ENCODE peak calls at places on chromosomes 3 and 15, in eight cellular contexts. One of them, this sample, is unnamed.

GRCh38 chr3:100103558-100104441 is 10.5 kb downstream of the FILIP1L start:
- DNase-seq in fibroblast of pulmonary artery: peak; percentile 26
- DNase-seq in AG09309: no peak
- DNase-seq in neural crest cell: no peak
- DNase-seq in effector memory CD8-positive, alpha-beta T cell: no peak
- DNase-seq in stimulated activated CD8-positive, alpha-beta memory T cell treated with anti-CD3 and anti-CD28 coated beads, Interleukin-7, amount 100 ng/mL, for 1 hour: no peak
- DNase-seq in AG08395: peak; percentile 40
- DNase-seq in NCI-H187 treated with DMSO at 0.1 percent for 48 hours: no peak
- DNase-seq in this sample: no peak

GRCh38 chr3:17195192-17195611 is 310.4 kb downstream of the PLCL2 start:
- DNase-seq in fibroblast of pulmonary artery: peak; percentile 53
- DNase-seq in effector memory CD8-positive, alpha-beta T cell: no peak
- DNase-seq in neural crest cell: no peak
- DNase-seq in NCI-H187 treated with DMSO at 0.1 percent for 48 hours: no peak
- DNase-seq in AG08395: peak; percentile 13
- DNase-seq in AG09309: peak; percentile 42
- DNase-seq in stimulated activated CD8-positive, alpha-beta memory T cell treated with anti-CD3 and anti-CD28 coated beads, Interleukin-7, amount 100 ng/mL, for 1 hour: no peak
- DNase-seq in this sample: no peak

GRCh38 chr3:136194409-136195257 is 1.5 kb downstream of the MSL2 start:
- DNase-seq in AG09309: no peak
- DNase-seq in effector memory CD8-positive, alpha-beta T cell: peak; percentile 72
- DNase-seq in NCI-H187 treated with DMSO at 0.1 percent for 48 hours: no peak
- DNase-seq in fibroblast of pulmonary artery: no peak
- DNase-seq in AG08395: no peak
- DNase-seq in stimulated activated CD8-positive, alpha-beta memory T cell treated with anti-CD3 and anti-CD28 coated beads, Interleukin-7, amount 100 ng/mL, for 1 hour: peak; percentile 39
- DNase-seq in neural crest cell: peak; percentile 12
- DNase-seq in this sample: no peak

GRCh38 chr3:101381809-101382208 is 61.4 kb upstream of the IMPG2 start:
- DNase-seq in stimulated activated CD8-positive, alpha-beta memory T cell treated with anti-CD3 and anti-CD28 coated beads, Interleukin-7, amount 100 ng/mL, for 1 hour: no peak
- DNase-seq in NCI-H187 treated with DMSO at 0.1 percent for 48 hours: no peak
- DNase-seq in fibroblast of pulmonary artery: peak; percentile 58
- DNase-seq in AG09309: peak; percentile 1
- DNase-seq in AG08395: peak; percentile 30
- DNase-seq in effector memory CD8-positive, alpha-beta T cell: no peak
- DNase-seq in neural crest cell: no peak
- DNase-seq in this sample: peak; percentile 55

GRCh38 chr3:122515856-122516255 is 1.1 kb upstream of the KPNA1 start:
- DNase-seq in stimulated activated CD8-positive, alpha-beta memory T cell treated with anti-CD3 and anti-CD28 coated beads, Interleukin-7, amount 100 ng/mL, for 1 hour: no peak
- DNase-seq in AG08395: no peak
- DNase-seq in effector memory CD8-positive, alpha-beta T cell: no peak
- DNase-seq in neural crest cell: no peak
- DNase-seq in AG09309: no peak
- DNase-seq in fibroblast of pulmonary artery: no peak
- DNase-seq in NCI-H187 treated with DMSO at 0.1 percent for 48 hours: no peak
- DNase-seq in this sample: no peak

GRCh38 chr3:150447631-150448465 is 39.8 kb downstream of the TSC22D2 start:
- DNase-seq in NCI-H187 treated with DMSO at 0.1 percent for 48 hours: no peak
- DNase-seq in stimulated activated CD8-positive, alpha-beta memory T cell treated with anti-CD3 and anti-CD28 coated beads, Interleukin-7, amount 100 ng/mL, for 1 hour: no peak
- DNase-seq in effector memory CD8-positive, alpha-beta T cell: no peak
- DNase-seq in AG09309: no peak
- DNase-seq in AG08395: no peak
- DNase-seq in fibroblast of pulmonary artery: no peak
- DNase-seq in neural crest cell: no peak
- DNase-seq in this sample: no peak

GRCh38 chr3:8980756-8981257 is 17.5 kb upstream of the RAD18 start:
- DNase-seq in NCI-H187 treated with DMSO at 0.1 percent for 48 hours: no peak
- DNase-seq in AG08395: no peak
- DNase-seq in AG09309: no peak
- DNase-seq in effector memory CD8-positive, alpha-beta T cell: no peak
- DNase-seq in neural crest cell: no peak
- DNase-seq in stimulated activated CD8-positive, alpha-beta memory T cell treated with anti-CD3 and anti-CD28 coated beads, Interleukin-7, amount 100 ng/mL, for 1 hour: no peak
- DNase-seq in fibroblast of pulmonary artery: no peak
- DNase-seq in this sample: no peak

GRCh38 chr15:80474751-80475295 is 70.6 kb downstream of the ARNT2 start:
- DNase-seq in effector memory CD8-positive, alpha-beta T cell: no peak
- DNase-seq in fibroblast of pulmonary artery: no peak
- DNase-seq in NCI-H187 treated with DMSO at 0.1 percent for 48 hours: peak; percentile 10
- DNase-seq in AG09309: no peak
- DNase-seq in AG08395: no peak
- DNase-seq in stimulated activated CD8-positive, alpha-beta memory T cell treated with anti-CD3 and anti-CD28 coated beads, Interleukin-7, amount 100 ng/mL, for 1 hour: no peak
- DNase-seq in neural crest cell: no peak
- DNase-seq in this sample: no peak

GRCh38 chr3:39447637-39448483 is 19.6 kb upstream of the MOBP start:
- DNase-seq in stimulated activated CD8-positive, alpha-beta memory T cell treated with anti-CD3 and anti-CD28 coated beads, Interleukin-7, amount 100 ng/mL, for 1 hour: peak; percentile 40
- DNase-seq in fibroblast of pulmonary artery: peak; percentile 90
- DNase-seq in neural crest cell: peak; percentile 67
- DNase-seq in AG08395: peak; percentile 88
- DNase-seq in AG09309: peak; percentile 58
- DNase-seq in NCI-H187 treated with DMSO at 0.1 percent for 48 hours: no peak
- DNase-seq in effector memory CD8-positive, alpha-beta T cell: peak; percentile 60
- DNase-seq in this sample: no peak

GRCh38 chr15:65323071-65323511 is 18.6 kb downstream of the RNU5B-1 start:
- DNase-seq in neural crest cell: no peak
- DNase-seq in effector memory CD8-positive, alpha-beta T cell: no peak
- DNase-seq in AG08395: peak; percentile 30
- DNase-seq in stimulated activated CD8-positive, alpha-beta memory T cell treated with anti-CD3 and anti-CD28 coated beads, Interleukin-7, amount 100 ng/mL, for 1 hour: no peak
- DNase-seq in NCI-H187 treated with DMSO at 0.1 percent for 48 hours: no peak
- DNase-seq in fibroblast of pulmonary artery: peak; percentile 59
- DNase-seq in AG09309: no peak
- DNase-seq in this sample: no peak

GRCh38 chr3:108208831-108209230 is 13.4 kb downstream of the IFT57 start:
- DNase-seq in neural crest cell: no peak
- DNase-seq in AG08395: no peak
- DNase-seq in effector memory CD8-positive, alpha-beta T cell: no peak
- DNase-seq in stimulated activated CD8-positive, alpha-beta memory T cell treated with anti-CD3 and anti-CD28 coated beads, Interleukin-7, amount 100 ng/mL, for 1 hour: no peak
- DNase-seq in fibroblast of pulmonary artery: no peak
- DNase-seq in AG09309: no peak
- DNase-seq in NCI-H187 treated with DMSO at 0.1 percent for 48 hours: no peak
- DNase-seq in this sample: no peak

GRCh38 chr3:33128706-33129105 is 14.9 kb downstream of the CRTAP start:
- DNase-seq in stimulated activated CD8-positive, alpha-beta memory T cell treated with anti-CD3 and anti-CD28 coated beads, Interleukin-7, amount 100 ng/mL, for 1 hour: no peak
- DNase-seq in effector memory CD8-positive, alpha-beta T cell: no peak
- DNase-seq in NCI-H187 treated with DMSO at 0.1 percent for 48 hours: no peak
- DNase-seq in AG09309: no peak
- DNase-seq in fibroblast of pulmonary artery: no peak
- DNase-seq in AG08395: peak; percentile 51
- DNase-seq in neural crest cell: no peak
- DNase-seq in this sample: no peak

GRCh38 chr15:81835731-81836130 is 210.1 kb downstream of the MEX3B start:
- DNase-seq in NCI-H187 treated with DMSO at 0.1 percent for 48 hours: no peak
- DNase-seq in AG08395: no peak
- DNase-seq in stimulated activated CD8-positive, alpha-beta memory T cell treated with anti-CD3 and anti-CD28 coated beads, Interleukin-7, amount 100 ng/mL, for 1 hour: no peak
- DNase-seq in fibroblast of pulmonary artery: no peak
- DNase-seq in AG09309: no peak
- DNase-seq in effector memory CD8-positive, alpha-beta T cell: no peak
- DNase-seq in neural crest cell: no peak
- DNase-seq in this sample: no peak

GRCh38 chr15:89656116-89656815 is 999 bp upstream of the KIF7 start:
- DNase-seq in effector memory CD8-positive, alpha-beta T cell: no peak
- DNase-seq in stimulated activated CD8-positive, alpha-beta memory T cell treated with anti-CD3 and anti-CD28 coated beads, Interleukin-7, amount 100 ng/mL, for 1 hour: no peak
- DNase-seq in neural crest cell: no peak
- DNase-seq in NCI-H187 treated with DMSO at 0.1 percent for 48 hours: no peak
- DNase-seq in AG08395: peak; percentile 59
- DNase-seq in AG09309: no peak
- DNase-seq in fibroblast of pulmonary artery: no peak
- DNase-seq in this sample: no peak

GRCh38 chr3:187136347-187136746 is 2.9 kb downstream of the RPL39L start:
- DNase-seq in stimulated activated CD8-positive, alpha-beta memory T cell treated with anti-CD3 and anti-CD28 coated beads, Interleukin-7, amount 100 ng/mL, for 1 hour: no peak
- DNase-seq in effector memory CD8-positive, alpha-beta T cell: no peak
- DNase-seq in fibroblast of pulmonary artery: no peak
- DNase-seq in AG09309: no peak
- DNase-seq in NCI-H187 treated with DMSO at 0.1 percent for 48 hours: no peak
- DNase-seq in neural crest cell: no peak
- DNase-seq in AG08395: no peak
- DNase-seq in this sample: no peak

GRCh38 chr15:70474367-70474681 is 289.0 kb downstream of the UACA start:
- DNase-seq in fibroblast of pulmonary artery: no peak
- DNase-seq in AG08395: peak; percentile 41
- DNase-seq in effector memory CD8-positive, alpha-beta T cell: no peak
- DNase-seq in AG09309: no peak
- DNase-seq in stimulated activated CD8-positive, alpha-beta memory T cell treated with anti-CD3 and anti-CD28 coated beads, Interleukin-7, amount 100 ng/mL, for 1 hour: no peak
- DNase-seq in NCI-H187 treated with DMSO at 0.1 percent for 48 hours: no peak
- DNase-seq in neural crest cell: no peak
- DNase-seq in this sample: no peak

GRCh38 chr3:135456182-135456790 is 509.2 kb upstream of the PPP2R3A start:
- DNase-seq in stimulated activated CD8-positive, alpha-beta memory T cell treated with anti-CD3 and anti-CD28 coated beads, Interleukin-7, amount 100 ng/mL, for 1 hour: no peak
- DNase-seq in NCI-H187 treated with DMSO at 0.1 percent for 48 hours: peak; percentile 54
- DNase-seq in neural crest cell: peak; percentile 31
- DNase-seq in fibroblast of pulmonary artery: no peak
- DNase-seq in effector memory CD8-positive, alpha-beta T cell: no peak
- DNase-seq in AG08395: no peak
- DNase-seq in AG09309: no peak
- DNase-seq in this sample: peak; percentile 21

GRCh38 chr3:56468184-56469106 is at the start of gene ERC2:
- DNase-seq in neural crest cell: peak; percentile 78
- DNase-seq in AG08395: peak; percentile 47
- DNase-seq in AG09309: no peak
- DNase-seq in NCI-H187 treated with DMSO at 0.1 percent for 48 hours: no peak
- DNase-seq in fibroblast of pulmonary artery: peak; percentile 17
- DNase-seq in stimulated activated CD8-positive, alpha-beta memory T cell treated with anti-CD3 and anti-CD28 coated beads, Interleukin-7, amount 100 ng/mL, for 1 hour: no peak
- DNase-seq in effector memory CD8-positive, alpha-beta T cell: no peak
- DNase-seq in this sample: no peak

GRCh38 chr3:136916200-136916599 is 41.6 kb upstream of the IL20RB start:
- DNase-seq in neural crest cell: no peak
- DNase-seq in NCI-H187 treated with DMSO at 0.1 percent for 48 hours: no peak
- DNase-seq in effector memory CD8-positive, alpha-beta T cell: no peak
- DNase-seq in fibroblast of pulmonary artery: no peak
- DNase-seq in AG09309: no peak
- DNase-seq in stimulated activated CD8-positive, alpha-beta memory T cell treated with anti-CD3 and anti-CD28 coated beads, Interleukin-7, amount 100 ng/mL, for 1 hour: no peak
- DNase-seq in AG08395: no peak
- DNase-seq in this sample: no peak

GRCh38 chr15:58260911-58261267 is 122.7 kb downstream of the AQP9 start:
- DNase-seq in NCI-H187 treated with DMSO at 0.1 percent for 48 hours: peak; percentile 2
- DNase-seq in fibroblast of pulmonary artery: peak; percentile 11
- DNase-seq in effector memory CD8-positive, alpha-beta T cell: no peak
- DNase-seq in stimulated activated CD8-positive, alpha-beta memory T cell treated with anti-CD3 and anti-CD28 coated beads, Interleukin-7, amount 100 ng/mL, for 1 hour: no peak
- DNase-seq in neural crest cell: no peak
- DNase-seq in AG09309: no peak
- DNase-seq in AG08395: peak; percentile 10
- DNase-seq in this sample: no peak

GRCh38 chr3:119324899-119325298 is 30.7 kb downstream of the ARHGAP31 start:
- DNase-seq in fibroblast of pulmonary artery: no peak
- DNase-seq in AG08395: no peak
- DNase-seq in AG09309: no peak
- DNase-seq in effector memory CD8-positive, alpha-beta T cell: no peak
- DNase-seq in stimulated activated CD8-positive, alpha-beta memory T cell treated with anti-CD3 and anti-CD28 coated beads, Interleukin-7, amount 100 ng/mL, for 1 hour: no peak
- DNase-seq in NCI-H187 treated with DMSO at 0.1 percent for 48 hours: no peak
- DNase-seq in neural crest cell: no peak
- DNase-seq in this sample: no peak

GRCh38 chr15:67358812-67359211 is 104.2 kb downstream of the IQCH start:
- DNase-seq in AG09309: no peak
- DNase-seq in fibroblast of pulmonary artery: no peak
- DNase-seq in stimulated activated CD8-positive, alpha-beta memory T cell treated with anti-CD3 and anti-CD28 coated beads, Interleukin-7, amount 100 ng/mL, for 1 hour: no peak
- DNase-seq in neural crest cell: peak; percentile 3
- DNase-seq in effector memory CD8-positive, alpha-beta T cell: no peak
- DNase-seq in NCI-H187 treated with DMSO at 0.1 percent for 48 hours: no peak
- DNase-seq in AG08395: no peak
- DNase-seq in this sample: no peak

GRCh38 chr15:39381517-39381916 is 199.4 kb upstream of the THBS1 start:
- DNase-seq in AG09309: no peak
- DNase-seq in effector memory CD8-positive, alpha-beta T cell: no peak
- DNase-seq in NCI-H187 treated with DMSO at 0.1 percent for 48 hours: no peak
- DNase-seq in fibroblast of pulmonary artery: no peak
- DNase-seq in AG08395: no peak
- DNase-seq in stimulated activated CD8-positive, alpha-beta memory T cell treated with anti-CD3 and anti-CD28 coated beads, Interleukin-7, amount 100 ng/mL, for 1 hour: no peak
- DNase-seq in neural crest cell: no peak
- DNase-seq in this sample: no peak

GRCh38 chr3:48141225-48142137 is 46.7 kb downstream of the CDC25A start:
- DNase-seq in AG09309: no peak
- DNase-seq in fibroblast of pulmonary artery: no peak
- DNase-seq in NCI-H187 treated with DMSO at 0.1 percent for 48 hours: no peak
- DNase-seq in effector memory CD8-positive, alpha-beta T cell: no peak
- DNase-seq in stimulated activated CD8-positive, alpha-beta memory T cell treated with anti-CD3 and anti-CD28 coated beads, Interleukin-7, amount 100 ng/mL, for 1 hour: no peak
- DNase-seq in neural crest cell: no peak
- DNase-seq in AG08395: no peak
- DNase-seq in this sample: no peak

GRCh38 chr3:9878700-9879099 is 1.4 kb downstream of the CIDEC start:
- DNase-seq in AG08395: no peak
- DNase-seq in NCI-H187 treated with DMSO at 0.1 percent for 48 hours: no peak
- DNase-seq in stimulated activated CD8-positive, alpha-beta memory T cell treated with anti-CD3 and anti-CD28 coated beads, Interleukin-7, amount 100 ng/mL, for 1 hour: no peak
- DNase-seq in AG09309: no peak
- DNase-seq in fibroblast of pulmonary artery: no peak
- DNase-seq in neural crest cell: no peak
- DNase-seq in effector memory CD8-positive, alpha-beta T cell: no peak
- DNase-seq in this sample: no peak

GRCh38 chr3:45154641-45155147 is 8.5 kb upstream of the CDCP1 start:
- DNase-seq in stimulated activated CD8-positive, alpha-beta memory T cell treated with anti-CD3 and anti-CD28 coated beads, Interleukin-7, amount 100 ng/mL, for 1 hour: no peak
- DNase-seq in AG09309: no peak
- DNase-seq in neural crest cell: no peak
- DNase-seq in effector memory CD8-positive, alpha-beta T cell: no peak
- DNase-seq in AG08395: peak; percentile 62
- DNase-seq in NCI-H187 treated with DMSO at 0.1 percent for 48 hours: no peak
- DNase-seq in fibroblast of pulmonary artery: peak; percentile 28
- DNase-seq in this sample: no peak

GRCh38 chr3:148379763-148380162 is 317.9 kb upstream of the AGTR1 start:
- DNase-seq in AG09309: peak; percentile 42
- DNase-seq in NCI-H187 treated with DMSO at 0.1 percent for 48 hours: no peak
- DNase-seq in fibroblast of pulmonary artery: peak; percentile 81
- DNase-seq in stimulated activated CD8-positive, alpha-beta memory T cell treated with anti-CD3 and anti-CD28 coated beads, Interleukin-7, amount 100 ng/mL, for 1 hour: no peak
- DNase-seq in effector memory CD8-positive, alpha-beta T cell: no peak
- DNase-seq in neural crest cell: no peak
- DNase-seq in AG08395: peak; percentile 49
- DNase-seq in this sample: no peak

GRCh38 chr15:65219137-65219536 is 7.9 kb upstream of the CILP start:
- DNase-seq in AG08395: no peak
- DNase-seq in neural crest cell: no peak
- DNase-seq in fibroblast of pulmonary artery: no peak
- DNase-seq in stimulated activated CD8-positive, alpha-beta memory T cell treated with anti-CD3 and anti-CD28 coated beads, Interleukin-7, amount 100 ng/mL, for 1 hour: no peak
- DNase-seq in NCI-H187 treated with DMSO at 0.1 percent for 48 hours: no peak
- DNase-seq in effector memory CD8-positive, alpha-beta T cell: no peak
- DNase-seq in AG09309: no peak
- DNase-seq in this sample: no peak

GRCh38 chr15:30023798-30024295 is 58.9 kb upstream of the GOLGA8J start:
- DNase-seq in NCI-H187 treated with DMSO at 0.1 percent for 48 hours: no peak
- DNase-seq in AG09309: no peak
- DNase-seq in AG08395: no peak
- DNase-seq in effector memory CD8-positive, alpha-beta T cell: no peak
- DNase-seq in stimulated activated CD8-positive, alpha-beta memory T cell treated with anti-CD3 and anti-CD28 coated beads, Interleukin-7, amount 100 ng/mL, for 1 hour: no peak
- DNase-seq in fibroblast of pulmonary artery: peak; percentile 61
- DNase-seq in neural crest cell: no peak
- DNase-seq in this sample: no peak

GRCh38 chr15:27222479-27222878 is 251.5 kb downstream of the GABRG3 start:
- DNase-seq in AG09309: no peak
- DNase-seq in neural crest cell: no peak
- DNase-seq in AG08395: peak; percentile 83
- DNase-seq in NCI-H187 treated with DMSO at 0.1 percent for 48 hours: no peak
- DNase-seq in stimulated activated CD8-positive, alpha-beta memory T cell treated with anti-CD3 and anti-CD28 coated beads, Interleukin-7, amount 100 ng/mL, for 1 hour: no peak
- DNase-seq in effector memory CD8-positive, alpha-beta T cell: no peak
- DNase-seq in fibroblast of pulmonary artery: no peak
- DNase-seq in this sample: no peak

GRCh38 chr15:65939901-65940617 is 70.8 kb downstream of the RAB11A start:
- DNase-seq in stimulated activated CD8-positive, alpha-beta memory T cell treated with anti-CD3 and anti-CD28 coated beads, Interleukin-7, amount 100 ng/mL, for 1 hour: no peak
- DNase-seq in AG09309: peak; percentile 91
- DNase-seq in effector memory CD8-positive, alpha-beta T cell: no peak
- DNase-seq in neural crest cell: no peak
- DNase-seq in AG08395: peak; percentile 96
- DNase-seq in NCI-H187 treated with DMSO at 0.1 percent for 48 hours: no peak
- DNase-seq in fibroblast of pulmonary artery: peak; percentile 82
- DNase-seq in this sample: no peak

GRCh38 chr3:138469869-138470268 is 35.5 kb downstream of the ESYT3 start:
- DNase-seq in NCI-H187 treated with DMSO at 0.1 percent for 48 hours: peak; percentile 33
- DNase-seq in stimulated activated CD8-positive, alpha-beta memory T cell treated with anti-CD3 and anti-CD28 coated beads, Interleukin-7, amount 100 ng/mL, for 1 hour: no peak
- DNase-seq in AG08395: no peak
- DNase-seq in neural crest cell: no peak
- DNase-seq in effector memory CD8-positive, alpha-beta T cell: no peak
- DNase-seq in AG09309: no peak
- DNase-seq in fibroblast of pulmonary artery: no peak
- DNase-seq in this sample: no peak

GRCh38 chr3:52248165-52248541 is 2.6 kb downstream of the PPM1M start:
- DNase-seq in fibroblast of pulmonary artery: no peak
- DNase-seq in effector memory CD8-positive, alpha-beta T cell: no peak
- DNase-seq in stimulated activated CD8-positive, alpha-beta memory T cell treated with anti-CD3 and anti-CD28 coated beads, Interleukin-7, amount 100 ng/mL, for 1 hour: no peak
- DNase-seq in AG08395: no peak
- DNase-seq in neural crest cell: no peak
- DNase-seq in AG09309: no peak
- DNase-seq in NCI-H187 treated with DMSO at 0.1 percent for 48 hours: no peak
- DNase-seq in this sample: no peak

GRCh38 chr3:157501863-157502262 is 1.4 kb downstream of the VEPH1 start:
- DNase-seq in NCI-H187 treated with DMSO at 0.1 percent for 48 hours: peak; percentile 12
- DNase-seq in effector memory CD8-positive, alpha-beta T cell: no peak
- DNase-seq in stimulated activated CD8-positive, alpha-beta memory T cell treated with anti-CD3 and anti-CD28 coated beads, Interleukin-7, amount 100 ng/mL, for 1 hour: no peak
- DNase-seq in AG09309: no peak
- DNase-seq in neural crest cell: peak; percentile 44
- DNase-seq in fibroblast of pulmonary artery: no peak
- DNase-seq in AG08395: no peak
- DNase-seq in this sample: no peak